ENCODE peak calls at places on chromosome 17, in nine cellular contexts. V is amniotic epithelial cell; A is stimulated activated CD4-positive, alpha-beta T cell treated with anti-CD3 and anti-CD28 coated beads, Interleukin-15, amount 100 ng/mL, for 1 hour; J is skeletal muscle cell; N is cortex of kidney; R is sigmoid colon; M is left colon; F is KG1; Y is activated B cell treated with CpG ODN at 0.5 μM for 24 hours. P is an unnamed sample.

GRCh38 chr17:17666111-17666714 is 15.0 kb upstream of the RAI1 start:
- DNase-seq in V (peak; percentile 85), A (no peak), J (no peak), N (no peak), R (no peak), M (peak; percentile 50), F (no peak), Y (no peak), P (peak; percentile 55)

GRCh38 chr17:1474402-1475189 is 17.9 kb downstream of the MYO1C start:
- DNase-seq in V (no peak), A (no peak), J (no peak), N (no peak), R (no peak), M (no peak), F (no peak), Y (peak; percentile 58), P (no peak)

GRCh38 chr17:67639555-67639954 is 78.2 kb upstream of the NOL11 start:
- DNase-seq in V (no peak), A (no peak), J (no peak), N (no peak), R (no peak), M (no peak), F (no peak), Y (no peak), P (no peak)

GRCh38 chr17:13209091-13209490 is 191.3 kb upstream of the ELAC2 start:
- DNase-seq in V (peak; percentile 22), A (no peak), J (no peak), N (no peak), R (no peak), M (no peak), F (no peak), Y (no peak), P (no peak)

GRCh38 chr17:74332017-74332650 is 6.1 kb downstream of the KIF19 start:
- DNase-seq in V (no peak), A (no peak), J (no peak), N (no peak), R (no peak), M (no peak), F (no peak), Y (no peak), P (no peak)

GRCh38 chr17:69056179-69056823 is 4.4 kb downstream of the ABCA9 start:
- DNase-seq in V (no peak), A (no peak), J (no peak), N (no peak), R (no peak), M (no peak), F (no peak), Y (no peak), P (no peak)

GRCh38 chr17:44935116-44935515 is 12.5 kb downstream of the KIF18B start:
- DNase-seq in V (no peak), A (no peak), J (no peak), N (no peak), R (peak; percentile 62), M (peak; percentile 18), F (no peak), Y (no peak), P (no peak)

GRCh38 chr17:32593003-32593402 is 106.2 kb downstream of the CDK5R1 start:
- DNase-seq in V (no peak), A (no peak), J (no peak), N (no peak), R (no peak), M (no peak), F (no peak), Y (no peak), P (no peak)

GRCh38 chr17:68378202-68379149 is 78.8 kb downstream of the WIPI1 start:
- DNase-seq in V (peak; percentile 97), A (no peak), J (peak; percentile 96), N (no peak), R (peak; percentile 98), M (peak; percentile 93), F (no peak), Y (no peak), P (peak; percentile 77)

GRCh38 chr17:79000396-79001189 is 9.0 kb downstream of the CANT1 start:
- DNase-seq in V (no peak), A (no peak), J (no peak), N (no peak), R (peak; percentile 64), M (peak; percentile 30), F (no peak), Y (no peak), P (no peak)

GRCh38 chr17:7024402-7024785 is 1.5 kb downstream of the BCL6B start:
- DNase-seq in V (no peak), A (no peak), J (no peak), N (no peak), R (no peak), M (no peak), F (no peak), Y (no peak), P (no peak)

GRCh38 chr17:7283471-7284216 is 2.1 kb downstream of the SLC2A4 start:
- DNase-seq in V (no peak), A (no peak), J (no peak), N (no peak), R (no peak), M (no peak), F (no peak), Y (no peak), P (no peak)

GRCh38 chr17:75270218-75270965 is 639 bp downstream of the MIF4GD start:
- DNase-seq in V (peak; percentile 80), A (no peak), J (peak; percentile 43), N (no peak), R (peak; percentile 88), M (peak; percentile 75), F (peak; percentile 83), Y (no peak), P (peak; percentile 78)

GRCh38 chr17:39981207-39982068 is 831 bp downstream of the PSMD3 start:
- DNase-seq in V (no peak), A (no peak), J (no peak), N (no peak), R (no peak), M (no peak), F (no peak), Y (no peak), P (no peak)

GRCh38 chr17:71301063-71301462 is 819.8 kb upstream of the SOX9 start:
- DNase-seq in V (no peak), A (no peak), J (no peak), N (no peak), R (no peak), M (no peak), F (no peak), Y (no peak), P (no peak)

GRCh38 chr17:18267927-18268711 is 7.7 kb downstream of the MIEF2 start:
- DNase-seq in V (peak; percentile 43), A (no peak), J (no peak), N (no peak), R (no peak), M (no peak), F (no peak), Y (no peak), P (no peak)

GRCh38 chr17:57650548-57650947 is 94.6 kb downstream of the CCDC182 start:
- DNase-seq in V (no peak), A (no peak), J (no peak), N (no peak), R (no peak), M (no peak), F (no peak), Y (no peak), P (no peak)

P was measured in transverse colon.